ENCODE peak calls at places on chromosomes 1 and 21, in eight cellular contexts. C is fibroblast of lung, B is osteoblast, I is endothelial cell of umbilical vein, G is HCT116, V is PC-9, N is OCI-LY7, L is mammary epithelial cell. X is an unnamed sample.

GRCh38 chr1:110281363-110282290 is 57.5 kb upstream of the RBM15 start:
- DNase-seq in V (no peak), L (no peak), N (no peak), I (no peak), B (no peak), C (no peak), G (no peak), X (no peak)

GRCh38 chr1:211928222-211928856 is 97.8 kb upstream of the LPGAT1 start:
- DNase-seq in N (no peak), B (no peak), G (no peak), C (no peak), L (peak; percentile 92), I (no peak), V (peak; percentile 65), X (no peak)

GRCh38 chr1:105137543-105138444 is 1388.1 kb downstream of the AMY1C start:
- DNase-seq in V (peak; percentile 18), L (no peak), N (peak; percentile 29), B (no peak), I (no peak), C (no peak), G (no peak), X (peak; percentile 12)

GRCh38 chr1:64685942-64686341 is 58.9 kb upstream of the RAVER2 start:
- DNase-seq in B (no peak), L (no peak), I (no peak), G (no peak), N (no peak), C (no peak), V (no peak), X (no peak)

GRCh38 chr1:110161822-110162221 is 11.5 kb downstream of the SLC6A17 start:
- DNase-seq in I (no peak), L (no peak), G (no peak), B (no peak), C (no peak), V (no peak), N (no peak), X (no peak)

GRCh38 chr1:43282220-43283195 is 2.9 kb downstream of the C1orf210 start:
- DNase-seq in B (no peak), I (no peak), C (no peak), N (no peak), L (no peak), G (no peak), V (no peak), X (no peak)

GRCh38 chr1:86247553-86248279 is 91.1 kb upstream of the COL24A1 start:
- DNase-seq in C (peak; percentile 9), B (no peak), I (no peak), N (peak; percentile 4), G (no peak), V (no peak), L (no peak), X (peak; percentile 95)

GRCh38 chr1:226082959-226083302 is 20.4 kb downstream of the H3-3A start:
- DNase-seq in L (peak; percentile 42), C (peak; percentile 48), G (no peak), I (peak; percentile 51), N (peak; percentile 30), B (peak; percentile 83), V (peak; percentile 71), X (peak; percentile 49)

GRCh38 chr1:46549697-46550681 is 1.5 kb downstream of the KNCN start:
- DNase-seq in I (no peak), N (peak; percentile 10), G (no peak), B (peak; percentile 92), C (peak; percentile 41), V (peak; percentile 43), L (peak; percentile 49), X (no peak)

GRCh38 chr1:157505481-157506272 is 46.6 kb downstream of the FCRL5 start:
- DNase-seq in G (peak; percentile 39), N (peak; percentile 87), C (peak; percentile 38), L (peak; percentile 36), V (no peak), B (peak; percentile 92), I (peak; percentile 60), X (peak; percentile 95)

GRCh38 chr1:246365708-246366107 is 141.4 kb downstream of the SMYD3 start:
- DNase-seq in G (no peak), I (no peak), V (no peak), B (no peak), C (no peak), L (no peak), N (no peak), X (no peak)

GRCh38 chr21:41210405-41211040 is 42.6 kb downstream of the BACE2 start:
- DNase-seq in I (no peak), B (peak; percentile 50), G (no peak), C (peak; percentile 80), L (no peak), N (no peak), V (no peak), X (no peak)
- H4K20me1 ChIP-seq in I (no peaks in the 10 kb centered on the region), B (peaks cover 19% of the 10 kb centered on the region), G (no peaks in the 10 kb centered on the region), C (no peaks in the 10 kb centered on the region), L (no peaks in the 10 kb centered on the region), N (no peaks in the 10 kb centered on the region), V (no peaks in the 10 kb centered on the region), X (no peaks in the 10 kb centered on the region)

DNA sequence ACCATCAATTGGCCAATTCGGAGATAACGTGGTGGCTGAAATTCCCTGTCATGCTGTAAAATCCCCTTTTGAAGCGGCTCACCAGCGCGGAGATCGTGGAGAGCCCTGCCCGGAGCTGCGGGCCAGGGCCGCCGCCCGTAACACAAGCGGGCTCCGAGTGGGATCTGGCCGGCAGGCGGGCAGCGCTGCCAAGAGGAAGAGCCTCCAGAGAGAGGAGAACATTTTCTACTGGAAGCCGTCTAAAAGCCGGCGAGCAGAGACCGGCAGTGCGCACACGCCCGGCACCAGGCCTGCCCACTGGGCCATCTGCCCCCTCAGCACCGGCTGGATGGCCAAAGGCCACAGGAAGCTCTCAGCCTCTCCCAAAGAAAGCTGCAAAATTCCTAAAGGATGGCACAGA is 15.5 kb downstream of the SSBP3 start:
- DNase-seq in N (no peak), V (no peak), G (no peak), L (no peak), B (no peak), I (no peak), C (no peak), X (no peak)
- H3K36me3 ChIP-seq in N (peaks cover 51% of the 10 kb centered on the region), V (no peaks in the 10 kb centered on the region), G (peaks cover 7% of the 10 kb centered on the region), L (no peaks in the 10 kb centered on the region), B (peaks cover 14% of the 10 kb centered on the region), I (peaks cover 30% of the 10 kb centered on the region), C (peaks cover 12% of the 10 kb centered on the region), X (no peaks in the 10 kb centered on the region)

GRCh38 chr1:184705271-184705670 is 49.4 kb downstream of the EDEM3 start:
- DNase-seq in B (no peak), V (no peak), I (no peak), C (no peak), G (no peak), L (no peak), N (no peak), X (no peak)
- H4K20me1 ChIP-seq in B (no peaks in the 10 kb centered on the region), V (no peaks in the 10 kb centered on the region), I (no peaks in the 10 kb centered on the region), C (no peaks in the 10 kb centered on the region), G (no peaks in the 10 kb centered on the region), L (no peaks in the 10 kb centered on the region), N (no peaks in the 10 kb centered on the region), X (peaks cover 3% of the 10 kb centered on the region)

GRCh38 chr1:7669559-7670208 is 101.4 kb upstream of the VAMP3 start:
- DNase-seq in L (peak; percentile 26), C (peak; percentile 38), V (peak; percentile 47), I (peak; percentile 54), B (peak; percentile 96), G (peak; percentile 31), N (peak; percentile 49), X (peak; percentile 30)
- H3K36me3 ChIP-seq in L (no peaks in the 10 kb centered on the region), C (no peaks in the 10 kb centered on the region), V (no peaks in the 10 kb centered on the region), I (no peaks in the 10 kb centered on the region), B (no peaks in the 10 kb centered on the region), G (no peaks in the 10 kb centered on the region), N (no peaks in the 10 kb centered on the region), X (no peaks in the 10 kb centered on the region)

DNA sequence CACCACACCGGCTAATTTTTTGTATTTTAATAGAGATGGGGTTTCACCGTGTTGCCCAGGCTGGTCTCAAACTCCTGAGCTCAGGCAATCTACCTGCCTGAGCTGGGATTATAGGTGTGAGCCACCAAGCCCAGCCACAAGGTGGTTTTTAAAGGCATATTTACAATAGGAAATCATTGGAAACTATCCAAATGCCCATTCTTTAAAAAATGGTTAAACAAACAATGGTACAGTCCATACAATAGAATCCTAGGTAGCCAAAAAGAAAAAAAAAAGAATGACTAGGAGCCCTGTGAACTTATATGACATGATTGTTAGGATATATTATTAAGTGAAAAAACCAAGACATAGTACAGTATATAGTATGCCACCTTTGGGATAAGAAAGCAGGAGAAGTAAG is 5.3 kb downstream of the ATP2B4 start:
- DNase-seq in I (peak; percentile 72), G (no peak), B (peak; percentile 23), C (no peak), V (no peak), N (no peak), L (no peak), X (no peak)
- H4K20me1 ChIP-seq in I (no peaks in the 10 kb centered on the region), G (no peaks in the 10 kb centered on the region), B (peaks cover 63% of the 10 kb centered on the region), C (no peaks in the 10 kb centered on the region), V (peaks cover 6% of the 10 kb centered on the region), N (no peaks in the 10 kb centered on the region), L (no peaks in the 10 kb centered on the region), X (no peaks in the 10 kb centered on the region)

GRCh38 chr1:21880619-21880970 is 56.5 kb downstream of the HSPG2 start:
- DNase-seq in V (no peak), N (no peak), I (no peak), B (no peak), C (no peak), G (no peak), L (no peak), X (no peak)
- H3K36me3 ChIP-seq in V (no peaks in the 10 kb centered on the region), N (no peaks in the 10 kb centered on the region), I (peaks cover 90% of the 10 kb centered on the region), B (peaks cover 97% of the 10 kb centered on the region), C (peaks cover 46% of the 10 kb centered on the region), G (peaks cover 2% of the 10 kb centered on the region), L (peaks cover 19% of the 10 kb centered on the region), X (no peaks in the 10 kb centered on the region)

DNA sequence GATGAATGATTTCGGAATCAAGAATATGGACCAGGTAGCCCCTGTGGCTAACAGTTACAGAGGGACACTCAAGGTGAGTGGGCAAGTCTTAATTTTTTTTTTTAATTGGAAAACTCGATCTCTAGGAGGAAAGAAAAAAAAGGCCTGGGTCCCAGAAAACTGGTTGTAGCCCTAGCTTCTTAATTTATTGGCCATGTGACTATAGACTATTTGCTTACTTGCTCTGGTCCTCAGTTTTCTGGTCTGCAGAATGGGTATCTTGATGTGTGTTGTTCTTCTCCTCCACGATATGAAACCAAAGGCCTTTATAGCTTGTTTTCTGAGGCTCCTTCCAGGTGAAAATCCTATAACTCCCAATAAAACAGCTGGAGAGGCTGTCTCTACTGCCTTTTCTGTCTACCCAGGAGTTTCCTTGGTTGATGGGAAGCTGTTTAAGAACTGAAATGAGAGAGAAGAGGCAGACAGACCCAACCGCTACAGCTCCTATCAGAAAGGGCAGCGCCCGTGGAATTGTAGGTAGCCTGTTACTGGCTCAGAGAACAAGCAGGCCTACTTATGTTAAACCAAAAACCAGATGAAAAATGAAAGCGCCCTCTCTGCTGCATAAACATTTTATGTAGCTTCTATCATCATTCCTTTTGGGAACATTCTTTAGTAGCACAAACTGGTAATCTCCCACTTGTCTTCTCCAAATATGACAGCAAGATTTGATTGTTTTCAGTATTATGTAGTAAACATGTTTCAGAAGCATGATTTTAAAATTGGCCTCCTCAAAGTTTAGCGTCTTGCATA is 4.5 kb downstream of the ETS2 start:
- DNase-seq in N (no peak), B (no peak), L (no peak), I (no peak), C (no peak), G (no peak), V (no peak), X (no peak)
- H4K20me1 ChIP-seq in N (peaks cover 4% of the 10 kb centered on the region), B (peaks cover 9% of the 10 kb centered on the region), L (no peaks in the 10 kb centered on the region), I (peaks cover 3% of the 10 kb centered on the region), C (no peaks in the 10 kb centered on the region), G (no peaks in the 10 kb centered on the region), V (no peaks in the 10 kb centered on the region), X (no peaks in the 10 kb centered on the region)